ENCODE peak calls at places on chromosomes 16 and 17, in five cellular contexts. Z is K562, W is DND-41, H is NT2/D1, V is HepG2. S is an unnamed sample.

GRCh38 chr17:63039899-63040602 is 74.0 kb downstream of the TANC2 start:
- DNase-seq in W (no peak), Z (no peak), V (no peak), H (no peak), S (peak)

GRCh38 chr17:76528528-76529223 is 8.8 kb downstream of the CYGB start:
- DNase-seq in Z (peak), H (no peak), V (no peak), W (no peak), S (no peak)

GRCh38 chr17:29766796-29767327 is 144.2 kb upstream of the CORO6 start:
- DNase-seq in Z (no peak), V (no peak), H (no peak), W (no peak), S (no peak)

GRCh38 chr17:8707591-8708453 is 36.8 kb downstream of the CCDC42 start:
- DNase-seq in V (peak), Z (no peak), W (no peak), H (no peak), S (no peak)

GRCh38 chr16:11218324-11218962 is 37.6 kb downstream of the SOCS1 start:
- DNase-seq in V (no peak), W (no peak), H (no peak), Z (no peak), S (no peak)

GRCh38 chr17:4411201-4411600 is 22.5 kb upstream of the SPNS3 start:
- DNase-seq in W (no peak), H (no peak), V (no peak), Z (peak), S (no peak)

GRCh38 chr16:75372236-75372856 is 61.0 kb downstream of the CFDP1 start:
- DNase-seq in H (no peak), Z (no peak), W (no peak), V (no peak), S (no peak)

GRCh38 chr17:29661220-29661619 is 38.5 kb upstream of the CORO6 start:
- DNase-seq in V (peak), Z (no peak), W (no peak), H (no peak), S (no peak)

GRCh38 chr16:4140652-4141051 is 24.4 kb upstream of the ADCY9 start:
- DNase-seq in Z (no peak), W (no peak), H (no peak), V (no peak), S (no peak)

GRCh38 chr17:61695779-61696337 is 104.8 kb upstream of the NACA2 start:
- DNase-seq in H (no peak), V (no peak), W (no peak), Z (no peak), S (no peak)

GRCh38 chr16:88451586-88452484 is 1.2 kb upstream of the ZFPM1 start:
- DNase-seq in Z (no peak), H (no peak), V (peak), W (peak), S (no peak)

GRCh38 chr16:88452485-88453216 is 429 bp upstream of the ZFPM1 start:
- DNase-seq in W (peak), V (peak), H (peak), Z (peak), S (peak)

GRCh38 chr16:88453217-88453531 is at the start of gene ZFPM1:
- DNase-seq in W (no peak), V (no peak), Z (no peak), H (no peak), S (no peak)

GRCh38 chr16:88454315-88455057 is 1.4 kb downstream of the ZFPM1 start:
- DNase-seq in W (peak), V (no peak), Z (no peak), H (no peak), S (peak)

DNA sequence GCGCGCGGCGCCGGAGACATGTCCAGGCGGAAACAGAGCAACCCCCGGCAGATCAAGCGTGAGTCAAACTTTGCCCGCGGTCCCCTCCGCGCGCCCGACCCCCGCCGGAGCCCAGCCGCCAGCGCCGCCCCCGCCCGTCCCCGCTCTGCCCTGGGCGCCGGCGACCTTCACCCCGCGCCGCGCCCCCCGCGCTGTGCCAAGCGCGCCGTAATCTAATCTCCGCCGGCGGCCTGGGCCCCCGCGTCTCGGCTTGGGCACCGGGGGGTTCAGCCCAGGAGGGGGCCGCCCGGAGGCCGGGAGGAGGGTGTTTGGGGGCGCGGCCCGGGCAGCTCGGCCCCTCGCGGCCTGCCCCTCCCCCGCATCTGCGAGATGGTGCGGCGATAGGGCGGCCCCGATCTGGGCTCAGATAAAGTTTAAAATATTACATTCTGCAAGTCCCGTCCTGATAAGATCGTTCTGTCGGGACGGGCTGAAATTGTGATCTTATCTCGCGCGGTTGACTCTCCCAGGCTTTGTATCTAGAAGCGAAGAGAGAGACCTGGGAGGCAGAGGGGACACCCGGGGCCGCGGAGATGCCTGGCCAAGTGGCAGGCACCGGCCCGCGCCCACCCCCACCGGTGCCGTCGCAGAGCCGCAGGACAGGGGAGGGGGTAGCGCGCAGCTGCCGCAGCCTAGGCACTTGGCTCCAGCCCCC is 688 bp downstream of the ZFPM1 start:
- DNase-seq in V (no peak), W (peak), Z (no peak), H (no peak), S (no peak)
- H3K9ac ChIP-seq in V (peak), W (peak), Z (peak), H (peak), S (peak)

GRCh38 chr16:85986931-85987749 is 88.2 kb downstream of the IRF8 start:
- DNase-seq in H (peak), Z (no peak), V (peak), W (peak), S (peak)

GRCh38 chr16:85988306-85988705 is 89.3 kb downstream of the IRF8 start:
- DNase-seq in Z (no peak), W (no peak), H (no peak), V (no peak), S (no peak)

GRCh38 chr16:85988723-85989313 is 89.9 kb downstream of the IRF8 start:
- DNase-seq in W (no peak), H (no peak), V (no peak), Z (no peak), S (peak)

GRCh38 chr16:85989376-85989775 is 90.4 kb downstream of the IRF8 start:
- DNase-seq in W (no peak), H (no peak), V (no peak), Z (no peak), S (no peak)

GRCh38 chr16:85987750-85988078 is 88.8 kb downstream of the IRF8 start:
- DNase-seq in W (no peak), Z (peak), V (no peak), H (no peak), S (no peak)
- H3K9ac ChIP-seq in W (no peak), Z (no peak), V (no peak), H (no peak), S (no peak)

DNA sequence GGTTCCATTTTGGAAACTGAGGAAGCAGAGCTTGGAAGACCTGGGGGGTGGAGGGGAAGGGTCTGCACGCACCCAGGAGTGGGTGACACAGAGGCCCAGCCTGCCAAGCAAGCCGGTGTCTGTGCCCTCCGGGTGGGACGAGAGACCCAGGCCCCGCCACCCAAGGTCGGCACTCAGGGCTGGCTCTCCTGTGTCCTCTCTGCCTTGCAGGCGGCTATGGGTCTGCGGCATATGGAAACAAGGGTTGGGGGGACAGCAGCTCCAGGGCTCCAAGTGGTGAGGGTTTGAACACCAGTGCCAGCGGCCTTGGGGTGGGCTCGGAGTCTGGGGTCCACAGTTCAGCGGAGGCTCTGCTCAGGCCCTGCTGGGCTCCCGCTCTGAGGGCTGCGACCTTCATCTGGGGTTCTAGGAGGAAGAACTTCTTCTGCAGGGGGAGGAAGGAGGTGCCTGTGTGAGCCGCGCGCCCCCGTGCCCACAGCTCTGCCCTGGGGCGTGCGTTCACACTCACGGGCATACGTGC is 4.6 kb upstream of the CD7 start:
- DNase-seq in V (no peak), Z (no peak), H (no peak), W (no peak), S (no peak)
- H3K9ac ChIP-seq in V (no peak), Z (peak), H (peak), W (no peak), S (no peak)

GRCh38 chr17:39192901-39193300 is 4.6 kb downstream of the CACNB1 start:
- DNase-seq in V (no peak), H (no peak), Z (no peak), W (no peak), S (no peak)
- H3K9ac ChIP-seq in V (no peak), H (peak), Z (no peak), W (no peak), S (no peak)

DNA sequence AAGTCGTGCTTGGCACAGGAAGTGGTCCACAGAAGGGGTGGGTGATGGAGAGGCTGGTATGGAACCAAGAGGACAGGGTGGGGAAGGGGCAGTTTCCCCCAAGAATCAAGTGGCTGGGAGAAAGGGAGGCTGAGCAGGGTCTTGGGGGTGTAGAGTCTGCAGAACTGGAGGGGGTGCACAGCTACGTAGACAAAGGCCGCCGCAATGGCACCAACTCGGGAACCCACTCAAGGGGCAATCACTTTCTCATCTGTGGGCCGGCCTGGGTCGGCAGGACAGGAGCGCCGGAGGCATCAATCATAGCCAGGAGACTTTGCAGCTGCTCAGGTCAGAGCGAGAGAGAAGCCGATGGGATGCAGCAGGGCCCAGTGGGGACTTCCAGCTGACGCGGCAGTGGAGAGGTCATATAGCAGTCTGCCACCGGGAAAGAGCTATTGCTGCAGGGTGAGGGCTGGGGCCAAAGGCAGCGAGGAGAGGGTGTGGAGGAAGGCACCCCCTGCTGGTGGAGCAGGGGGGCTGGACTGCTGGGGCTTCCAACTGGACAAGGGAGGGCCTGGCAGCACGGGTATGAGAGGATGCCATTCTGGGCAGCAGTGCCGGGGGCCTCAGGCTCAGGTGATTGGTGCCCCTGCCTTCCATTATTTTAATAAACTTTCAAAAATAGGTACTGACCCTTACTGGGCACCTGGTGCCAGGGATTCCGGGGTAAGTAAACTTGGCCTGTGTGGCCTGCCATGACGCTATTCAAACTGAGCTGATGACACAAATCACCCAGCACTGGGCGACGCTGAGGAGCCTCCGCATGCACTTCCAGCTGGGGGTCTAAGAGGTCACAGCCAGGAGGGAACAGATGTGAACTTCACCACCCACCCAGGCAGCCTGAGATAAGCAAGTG is 52.5 kb upstream of the MTSS2 start:
- DNase-seq in W (no peak), H (no peak), V (peak), Z (peak), S (peak)
- H3K9ac ChIP-seq in W (no peak), H (no peak), V (no peak), Z (peak), S (peak)

GRCh38 chr16:27217256-27217655 is 13.9 kb downstream of the KDM8 start:
- DNase-seq in V (no peak), W (no peak), Z (peak), H (peak), S (no peak)

GRCh38 chr16:27214084-27214961 is 11.0 kb downstream of the KDM8 start:
- DNase-seq in Z (no peak), H (no peak), W (no peak), V (peak), S (no peak)

GRCh38 chr16:27218756-27219155 is 15.4 kb downstream of the KDM8 start:
- DNase-seq in W (no peak), Z (no peak), H (no peak), V (no peak), S (no peak)

GRCh38 chr16:27215660-27216059 is 12.3 kb downstream of the KDM8 start:
- DNase-seq in Z (no peak), W (no peak), V (no peak), H (no peak), S (no peak)

GRCh38 chr16:27216297-27216885 is 13.1 kb downstream of the KDM8 start:
- DNase-seq in W (no peak), Z (no peak), H (no peak), V (no peak), S (no peak)
- H3K9ac ChIP-seq in W (no peak), Z (no peak), H (no peak), V (no peak), S (no peak)

DNA sequence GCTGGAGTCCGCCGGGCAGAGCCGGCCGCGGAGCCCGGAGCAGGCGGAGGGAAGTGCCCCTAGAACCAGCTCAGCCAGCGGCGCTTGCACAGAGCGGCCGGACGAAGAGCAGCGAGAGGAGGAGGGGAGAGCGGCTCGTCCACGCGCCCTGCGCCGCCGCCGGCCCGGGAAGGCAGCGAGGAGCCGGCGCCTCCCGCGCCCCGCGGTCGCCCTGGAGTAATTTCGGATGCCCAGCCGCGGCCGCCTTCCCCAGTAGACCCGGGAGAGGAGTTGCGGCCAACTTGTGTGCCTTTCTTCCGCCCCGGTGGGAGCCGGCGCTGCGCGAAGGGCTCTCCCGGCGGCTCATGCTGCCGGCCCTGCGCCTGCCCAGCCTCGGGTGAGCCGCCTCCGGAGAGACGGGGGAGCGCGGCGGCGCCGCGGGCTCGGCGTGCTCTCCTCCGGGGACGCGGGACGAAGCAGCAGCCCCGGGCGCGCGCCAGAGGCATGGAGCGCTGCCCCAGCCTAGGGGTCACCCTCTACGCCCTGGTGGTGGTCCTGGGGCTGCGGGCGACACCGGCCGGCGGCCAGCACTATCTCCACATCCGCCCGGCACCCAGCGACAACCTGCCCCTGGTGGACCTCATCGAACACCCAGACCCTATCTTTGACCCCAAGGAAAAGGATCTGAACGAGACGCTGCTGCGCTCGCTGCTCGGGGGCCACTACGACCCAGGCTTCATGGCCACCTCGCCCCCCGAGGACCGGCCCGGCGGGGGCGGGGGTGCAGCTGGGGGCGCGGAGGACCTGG is 435 bp downstream of the NOG start:
- DNase-seq in V (peak), Z (no peak), H (no peak), W (peak), S (peak)
- H3K9ac ChIP-seq in V (no peak), Z (no peak), H (peak), W (peak), S (peak)

GRCh38 chr17:48240122-48240521 is 132.6 kb downstream of the SNX11 start:
- DNase-seq in W (no peak), H (no peak), Z (no peak), V (no peak), S (no peak)
- H3K9ac ChIP-seq in W (no peak), H (no peak), Z (no peak), V (no peak), S (no peak)

DNA sequence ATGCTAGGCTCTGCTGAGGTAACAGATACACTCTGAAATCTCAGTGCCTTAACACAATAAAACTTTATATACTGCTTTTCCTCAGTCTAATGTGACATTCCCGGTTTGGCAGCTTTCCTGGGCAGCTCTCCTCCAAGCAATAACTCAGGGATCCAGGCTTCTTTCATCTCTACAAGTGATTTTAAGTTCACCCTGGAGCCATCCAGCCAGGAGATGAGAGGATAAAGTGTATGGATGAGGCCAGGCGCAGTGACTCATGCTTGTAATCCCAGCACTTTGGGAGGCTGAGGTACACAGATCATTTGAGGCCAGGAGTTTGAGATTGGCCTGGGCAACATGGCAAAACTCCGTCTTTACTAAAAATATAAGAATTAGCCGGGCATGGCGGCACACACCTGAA is 147.2 kb downstream of the UTP18 start:
- DNase-seq in H (no peak), V (no peak), Z (no peak), W (no peak), S (no peak)
- H3K9ac ChIP-seq in H (no peak), V (no peak), Z (no peak), W (no peak), S (no peak)